ENCODE peak calls at places on chromosomes 11 and 22, in six cellular contexts. X is fibroblast of mammary gland, B is stomach, G is MM.1S, I is kidney epithelial cell, W is IMR-90. P is an unnamed sample.

GRCh38 chr11:61890536-61891330 is 612 bp downstream of the FADS3 start:
- DNase-seq in X (peak; percentile 80), I (peak; percentile 57), B (no peak), G (no peak), W (peak; percentile 82), P (peak; percentile 61)

GRCh38 chr22:39932918-39933649 is 27.1 kb upstream of the TMA7B start:
- DNase-seq in G (peak; percentile 38), B (peak; percentile 71), X (peak; percentile 43), W (no peak), I (no peak), P (peak; percentile 57)

GRCh38 chr11:8357891-8358566 is 94.4 kb upstream of the LMO1 start:
- DNase-seq in I (no peak), X (no peak), B (no peak), G (no peak), W (no peak), P (no peak)

GRCh38 chr22:31818481-31819392 is 64.9 kb downstream of the DEPDC5 start:
- DNase-seq in X (peak; percentile 62), B (no peak), G (no peak), W (peak; percentile 48), I (no peak), P (no peak)

GRCh38 chr22:44256860-44257560 is 55.7 kb downstream of the SHISAL1 start:
- DNase-seq in G (no peak), W (no peak), X (no peak), B (peak; percentile 2), I (no peak), P (no peak)

GRCh38 chr11:123740787-123741158 is 687 bp downstream of the ZNF202 start:
- DNase-seq in I (no peak), G (no peak), B (no peak), X (peak; percentile 1), W (no peak), P (peak; percentile 23)

GRCh38 chr22:20957691-20958440 is 9.2 kb upstream of the AIFM3 start:
- DNase-seq in I (no peak), G (no peak), X (peak; percentile 31), W (no peak), B (peak; percentile 33), P (peak; percentile 81)

GRCh38 chr22:44882226-44882905 is 127.4 kb downstream of the PHF21B start:
- DNase-seq in G (no peak), I (no peak), B (no peak), W (no peak), X (no peak), P (no peak)

GRCh38 chr22:45262931-45263789 is 21.6 kb upstream of the UPK3A start:
- DNase-seq in B (no peak), W (no peak), X (peak; percentile 30), G (peak; percentile 51), I (no peak), P (peak; percentile 78)

GRCh38 chr22:18929459-18929858 is 6.6 kb downstream of the PRODH start:
- DNase-seq in G (no peak), X (no peak), W (no peak), B (no peak), I (no peak), P (no peak)

GRCh38 chr22:33328789-33329296 is 270.7 kb upstream of the SYN3 start:
- DNase-seq in I (peak; percentile 89), W (peak; percentile 86), B (no peak), X (peak; percentile 66), G (no peak), P (no peak)

GRCh38 chr22:49787861-49788260 is 39.8 kb downstream of the BRD1 start:
- DNase-seq in I (no peak), X (no peak), G (no peak), W (no peak), B (no peak), P (no peak)

GRCh38 chr11:122354029-122354697 is 238.1 kb upstream of the BLID start:
- DNase-seq in X (no peak), W (no peak), I (no peak), B (no peak), G (no peak), P (no peak)

GRCh38 chr11:61378713-61379313 is 13.6 kb upstream of the TMEM216 start:
- DNase-seq in I (no peak), W (peak; percentile 97), X (peak; percentile 98), G (no peak), B (no peak), P (no peak)

GRCh38 chr22:25919452-25919851 is 177.5 kb downstream of the MYO18B start:
- DNase-seq in X (no peak), W (no peak), G (no peak), I (no peak), B (no peak), P (no peak)

GRCh38 chr11:35227551-35228341 is 88.8 kb downstream of the CD44 start:
- DNase-seq in X (peak; percentile 41), B (no peak), G (no peak), I (no peak), W (peak; percentile 55), P (no peak)

GRCh38 chr11:121471167-121471566 is 18.4 kb upstream of the SORL1-AS1 start:
- DNase-seq in G (no peak), W (no peak), X (no peak), B (no peak), I (no peak), P (no peak)

GRCh38 chr11:95149659-95150294 is 60.1 kb downstream of the ENDOD1 start:
- DNase-seq in G (no peak), W (no peak), B (peak; percentile 62), I (peak; percentile 50), X (no peak), P (no peak)

GRCh38 chr22:19579113-19579811 is 55.1 kb upstream of the CLDN5 start:
- DNase-seq in X (no peak), W (no peak), G (no peak), B (no peak), I (no peak), P (no peak)

GRCh38 chr11:122081073-122081472 is 34.9 kb downstream of the BLID start:
- DNase-seq in G (no peak), X (no peak), W (peak; percentile 15), B (no peak), I (no peak), P (no peak)

GRCh38 chr22:45959719-45960476 is 17.1 kb downstream of the WNT7B start:
- DNase-seq in W (no peak), X (no peak), B (no peak), I (no peak), G (no peak), P (no peak)

GRCh38 chr11:46981429-46981828 is 44.9 kb downstream of the CSTPP1 start:
- DNase-seq in X (no peak), I (no peak), W (no peak), B (no peak), G (peak; percentile 55), P (no peak)

GRCh38 chr11:16148301-16148787 is 208.0 kb downstream of the SOX6 start:
- DNase-seq in W (no peak), X (no peak), G (no peak), I (no peak), B (no peak), P (no peak)

GRCh38 chr11:61332266-61332822 is 561 bp downstream of the DDB1 start:
- DNase-seq in G (no peak), B (no peak), I (no peak), X (peak; percentile 21), W (peak; percentile 36), P (no peak)

GRCh38 chr11:100316990-100317389 is 370.1 kb upstream of the ARHGAP42 start:
- DNase-seq in B (no peak), I (no peak), G (no peak), X (no peak), W (no peak), P (no peak)

GRCh38 chr22:35838849-35839646 is 121.4 kb downstream of the APOL5 start:
- DNase-seq in G (no peak), I (no peak), X (peak; percentile 82), B (no peak), W (peak; percentile 82), P (no peak)

GRCh38 chr11:44427432-44427831 is 117.5 kb upstream of the ALX4 start:
- DNase-seq in X (no peak), W (no peak), B (no peak), I (no peak), G (no peak), P (no peak)
- TF ChIP-seq CTCF in X (peak; percentile 32), W (no peak), B (no peak), I (peak; percentile 23), G (peak; percentile 39), P (no peak)

DNA sequence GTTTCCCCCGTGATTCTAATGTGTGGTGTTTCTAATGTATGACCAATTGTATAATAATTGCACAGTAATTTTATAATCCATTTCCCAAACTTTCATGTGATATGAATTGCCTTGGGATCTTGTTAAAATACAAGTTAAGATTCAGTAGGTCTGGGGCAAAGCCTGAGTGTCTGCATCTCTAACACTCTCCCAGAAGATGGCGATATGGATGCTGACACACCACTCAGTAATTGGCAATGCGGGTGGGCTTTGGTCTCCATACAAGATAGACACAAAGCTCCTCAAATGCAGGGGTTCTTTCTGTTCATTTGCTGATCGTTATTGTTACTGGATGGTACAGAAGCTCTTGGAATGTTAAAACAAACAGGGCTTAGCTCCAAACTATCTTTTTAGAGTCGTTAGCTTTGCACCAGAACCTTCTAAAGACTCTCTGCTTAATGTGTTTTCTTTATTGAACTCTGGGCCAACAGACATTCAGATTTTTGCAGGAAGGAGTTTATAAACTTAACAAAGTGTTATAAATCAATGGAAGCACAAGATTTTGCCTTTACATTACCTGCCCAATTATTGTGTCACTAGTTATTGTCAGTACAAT is 45.4 kb upstream of the ANO3 start:
- DNase-seq in G (no peak), B (no peak), X (peak; percentile 45), W (peak; percentile 37), I (no peak), P (no peak)
- TF ChIP-seq CTCF in G (peak; percentile 53), B (no peak), X (peak; percentile 63), W (peak; percentile 44), I (peak; percentile 63), P (peak; percentile 4)

DNA sequence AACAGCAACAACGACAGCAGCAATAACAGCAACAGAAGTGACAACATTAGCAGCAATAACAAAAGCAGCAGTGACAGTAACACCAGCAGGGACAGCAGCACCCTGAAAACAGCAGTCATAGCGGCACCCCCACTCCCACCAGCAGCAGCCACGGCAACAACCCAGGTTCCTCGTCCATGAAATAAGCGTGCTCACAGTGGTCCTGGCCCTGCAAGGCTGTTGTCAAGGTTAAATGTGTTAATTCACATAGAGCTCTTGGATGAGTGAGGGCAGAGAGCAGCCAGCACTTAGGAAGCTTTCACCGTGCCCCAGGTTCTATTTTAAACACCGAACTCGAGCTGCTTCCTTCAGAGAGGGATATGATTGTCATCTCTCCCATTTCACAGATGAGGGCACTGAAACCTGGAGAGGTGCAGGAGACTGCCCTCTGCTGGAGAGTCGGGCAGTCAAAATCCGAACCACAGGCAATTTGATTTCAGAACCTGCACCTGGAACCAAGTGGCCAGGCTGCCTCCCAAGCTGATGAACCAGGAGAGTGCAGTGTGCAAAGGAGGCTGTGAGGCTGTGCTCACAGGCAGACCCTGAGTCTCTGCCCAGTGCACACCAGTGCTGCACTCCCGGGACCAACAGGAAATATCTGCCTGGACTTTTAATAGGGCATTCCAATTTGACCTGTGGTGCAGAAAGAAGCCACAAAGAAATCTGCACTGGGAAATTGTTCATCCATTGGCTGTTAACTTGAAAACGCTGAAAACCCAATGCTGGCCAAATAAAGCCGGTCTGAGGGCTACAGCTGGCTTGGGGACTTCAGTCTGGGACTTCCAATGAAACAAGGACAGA is 22.9 kb upstream of the FGF3 start:
- DNase-seq in I (no peak), G (peak; percentile 42), B (no peak), W (peak; percentile 13), X (peak; percentile 16), P (no peak)
- TF ChIP-seq CTCF in I (peak; percentile 29), G (peak; percentile 62), B (no peak), W (peak; percentile 34), X (peak; percentile 42), P (peak; percentile 31)

GRCh38 chr11:129230006-129230405 is 37.9 kb upstream of the ARHGAP32 start:
- DNase-seq in X (peak; percentile 32), B (no peak), W (peak; percentile 12), I (no peak), G (no peak), P (no peak)
- TF ChIP-seq CTCF in X (no peak), B (no peak), W (no peak), I (no peak), G (peak; percentile 5), P (no peak)